ENCODE peak calls at places on chromosomes 7 and 10, in four cellular contexts. J, C, D and Y are unnamed samples.

GRCh38 chr7:5595545-5596045 is 172.0 kb upstream of the TNRC18 start:
- DNase-seq in J (no peak), C (no peak), D (no peak), Y (no peak)

GRCh38 chr7:87785368-87785995 is 90.7 kb downstream of the SLC25A40 start:
- DNase-seq in J (no peak), C (no peak), D (no peak), Y (no peak)

GRCh38 chr10:104033966-104034365 is 51.7 kb downstream of the COL17A1 start:
- DNase-seq in J (no peak), C (no peak), D (no peak), Y (no peak)

GRCh38 chr10:58775960-58776574 is 263.4 kb downstream of the BICC1 start:
- DNase-seq in J (no peak), C (no peak), D (no peak), Y (peak; percentile 78)

GRCh38 chr7:157347217-157347904 is 10.6 kb downstream of the DNAJB6 start:
- DNase-seq in J (no peak), C (peak; percentile 35), D (peak; percentile 21), Y (peak; percentile 65)

GRCh38 chr10:84607523-84607922 is 279.1 kb downstream of the CCSER2 start:
- DNase-seq in J (no peak), C (no peak), D (no peak), Y (no peak)

GRCh38 chr7:135509589-135509838 is 388 bp downstream of the CNOT4 start:
- DNase-seq in J (no peak), C (no peak), D (no peak), Y (peak; percentile 65)

GRCh38 chr7:1513657-1514095 is 9.5 kb upstream of the INTS1 start:
- DNase-seq in J (peak; percentile 26), C (peak; percentile 10), D (peak; percentile 17), Y (peak; percentile 43)

GRCh38 chr10:27661511-27662286 is 83.9 kb downstream of the MKX start:
- DNase-seq in J (no peak), C (no peak), D (no peak), Y (no peak)

GRCh38 chr10:47264797-47265281 is 35.2 kb upstream of the GDF10 start:
- DNase-seq in J (no peak), C (no peak), D (peak; percentile 4), Y (no peak)

GRCh38 chr10:35650894-35651293 is 8.8 kb upstream of the FZD8 start:
- DNase-seq in J (no peak), C (no peak), D (no peak), Y (no peak)

GRCh38 chr10:61465807-61466425 is 12.7 kb upstream of the TMEM26 start:
- DNase-seq in J (no peak), C (no peak), D (no peak), Y (peak; percentile 36)

GRCh38 chr7:935321-936130 is 19.0 kb downstream of the ADAP1 start:
- DNase-seq in J (no peak), C (no peak), D (peak; percentile 4), Y (no peak)

GRCh38 chr10:78724846-78725245 is 343.9 kb upstream of the ZMIZ1 start:
- DNase-seq in J (no peak), C (no peak), D (no peak), Y (no peak)

GRCh38 chr7:96388620-96389383 is 66.9 kb upstream of the SLC25A13 start:
- DNase-seq in J (no peak), C (no peak), D (no peak), Y (peak; percentile 48)

GRCh38 chr7:114759347-114760062 is 162.4 kb upstream of the MDFIC start:
- DNase-seq in J (no peak), C (no peak), D (no peak), Y (peak; percentile 14)

GRCh38 chr10:77825965-77826364 is 100.6 kb downstream of the DLG5 start:
- DNase-seq in J (no peak), C (no peak), D (no peak), Y (no peak)

GRCh38 chr7:82230826-82231581 is 212.6 kb downstream of the CACNA2D1 start:
- DNase-seq in J (no peak), C (no peak), D (no peak), Y (no peak)

GRCh38 chr7:30764030-30764991 is 6.9 kb upstream of the MINDY4 start:
- DNase-seq in J (no peak), C (peak; percentile 52), D (no peak), Y (peak; percentile 81)

DNA sequence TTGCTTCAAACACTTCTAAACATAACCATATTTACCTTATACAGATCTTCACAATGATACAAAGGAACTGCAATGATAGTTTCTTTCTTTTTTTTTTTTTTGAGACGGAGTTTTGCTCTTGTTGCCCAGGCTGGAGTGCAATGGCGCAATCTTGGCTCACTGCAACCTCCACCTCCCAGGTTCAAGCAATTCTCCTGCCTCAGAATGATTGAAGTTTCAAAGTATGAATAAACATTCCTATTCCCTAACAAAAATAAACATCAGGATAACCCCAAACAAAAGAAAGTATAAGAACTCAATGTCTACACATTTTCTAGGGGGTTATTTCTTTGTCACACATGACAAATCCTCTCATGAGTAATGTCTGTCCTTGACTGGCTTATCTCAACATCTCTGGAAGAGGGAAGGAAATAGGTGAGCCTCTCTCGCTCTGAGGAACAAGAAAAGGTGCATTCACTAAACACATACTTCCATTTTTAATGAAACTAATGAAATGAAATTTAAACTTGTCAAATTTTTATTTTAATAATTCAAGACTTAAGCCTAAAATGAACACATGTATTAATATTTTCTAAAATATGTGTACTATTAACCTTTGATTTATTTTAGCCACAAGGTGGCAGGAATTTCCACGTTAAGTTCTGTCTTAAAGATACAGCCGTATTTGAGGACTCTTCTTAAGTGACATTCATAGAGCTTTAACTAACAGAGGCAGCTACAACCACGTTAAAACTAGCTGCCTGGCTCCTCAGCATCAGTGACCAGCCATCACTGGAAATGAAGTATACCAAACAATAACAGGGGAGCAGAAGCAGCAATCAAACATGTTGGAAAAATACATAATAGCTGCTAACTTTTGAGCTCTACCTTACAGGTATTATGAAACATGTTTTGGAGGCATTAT is 58.3 kb downstream of the MALSU1 start:
- DNase-seq in J (peak; percentile 37), C (no peak), D (no peak), Y (peak; percentile 51)
- TF ChIP-seq CTCF in J (peak; percentile 27), C (peak; percentile 50), D (peak; percentile 14), Y (peak; percentile 21)

GRCh38 chr10:80205478-80206276 is at the start of gene ANXA11:
- DNase-seq in J (peak; percentile 88), C (peak; percentile 92), D (peak; percentile 92), Y (peak; percentile 75)

GRCh38 chr10:80204193-80204714 is 1.1 kb downstream of the ANXA11 start:
- DNase-seq in J (peak; percentile 29), C (peak; percentile 72), D (peak; percentile 89), Y (no peak)

GRCh38 chr10:80207768-80208385 is 2.5 kb upstream of the ANXA11 start:
- DNase-seq in J (no peak), C (no peak), D (no peak), Y (no peak)

GRCh38 chr10:80204801-80205477 is 398 bp downstream of the ANXA11 start:
- DNase-seq in J (peak; percentile 33), C (peak; percentile 61), D (peak; percentile 47), Y (peak; percentile 36)

DNA sequence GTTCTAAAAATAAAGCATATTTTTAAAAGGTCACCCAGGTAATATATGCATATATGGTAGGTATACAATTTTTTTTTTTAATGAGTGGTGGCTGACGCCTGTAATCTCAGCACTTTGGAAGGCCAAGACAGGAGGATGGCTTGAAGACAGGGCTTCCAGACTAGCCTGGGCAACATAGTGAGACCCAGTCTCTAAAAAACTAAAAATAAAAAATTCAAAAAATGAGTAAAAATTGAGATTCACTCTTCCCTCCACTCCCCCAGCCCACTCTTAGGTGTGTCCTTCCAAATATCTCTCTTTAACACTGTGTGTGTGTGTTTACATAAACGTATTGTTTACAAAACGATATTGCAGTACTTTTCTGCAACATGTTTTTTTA is 929 bp upstream of the ANXA11 start:
- DNase-seq in J (no peak), C (no peak), D (no peak), Y (no peak)
- H3K4me3 ChIP-seq in J (no peak overlapping the region), C (no peak overlapping the region), D (no peak overlapping the region), Y (peak overlapping the region; percentile 78)

DNA sequence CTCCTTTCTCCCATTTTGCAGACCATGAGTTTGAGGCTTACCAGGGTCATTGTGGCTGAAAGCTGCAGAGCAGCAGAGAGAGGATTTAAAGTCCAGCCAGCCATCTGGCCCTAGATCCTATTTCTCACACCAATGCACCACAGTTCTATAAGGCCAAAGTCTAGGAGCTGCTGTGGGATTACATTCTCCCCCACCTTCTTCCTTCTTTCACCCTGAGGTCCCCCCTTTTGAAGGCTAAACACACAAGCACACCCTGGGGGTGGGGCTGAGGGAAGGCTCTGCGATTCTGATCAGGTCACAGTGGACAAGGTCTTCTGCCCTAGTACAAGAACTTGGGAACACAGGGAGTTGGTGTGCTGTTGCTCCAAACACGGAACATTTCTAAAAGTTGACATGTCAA is 271.8 kb upstream of the PPP2R2D start:
- DNase-seq in J (no peak), C (no peak), D (no peak), Y (no peak)
- TF ChIP-seq CTCF in J (no peak), C (no peak), D (no peak), Y (no peak)

GRCh38 chr7:151114151-151115090 is 28.1 kb downstream of the AGAP3 start:
- DNase-seq in J (peak; percentile 63), C (no peak), D (peak; percentile 29), Y (no peak)

GRCh38 chr7:151110941-151111645 is 24.8 kb downstream of the AGAP3 start:
- DNase-seq in J (peak; percentile 79), C (peak; percentile 84), D (peak; percentile 81), Y (peak; percentile 74)

GRCh38 chr7:151115121-151115835 is 29.0 kb downstream of the AGAP3 start:
- DNase-seq in J (peak; percentile 71), C (no peak), D (no peak), Y (peak; percentile 38)

GRCh38 chr7:151115836-151116418 is 29.7 kb downstream of the AGAP3 start:
- DNase-seq in J (no peak), C (peak; percentile 68), D (peak; percentile 78), Y (no peak)

DNA sequence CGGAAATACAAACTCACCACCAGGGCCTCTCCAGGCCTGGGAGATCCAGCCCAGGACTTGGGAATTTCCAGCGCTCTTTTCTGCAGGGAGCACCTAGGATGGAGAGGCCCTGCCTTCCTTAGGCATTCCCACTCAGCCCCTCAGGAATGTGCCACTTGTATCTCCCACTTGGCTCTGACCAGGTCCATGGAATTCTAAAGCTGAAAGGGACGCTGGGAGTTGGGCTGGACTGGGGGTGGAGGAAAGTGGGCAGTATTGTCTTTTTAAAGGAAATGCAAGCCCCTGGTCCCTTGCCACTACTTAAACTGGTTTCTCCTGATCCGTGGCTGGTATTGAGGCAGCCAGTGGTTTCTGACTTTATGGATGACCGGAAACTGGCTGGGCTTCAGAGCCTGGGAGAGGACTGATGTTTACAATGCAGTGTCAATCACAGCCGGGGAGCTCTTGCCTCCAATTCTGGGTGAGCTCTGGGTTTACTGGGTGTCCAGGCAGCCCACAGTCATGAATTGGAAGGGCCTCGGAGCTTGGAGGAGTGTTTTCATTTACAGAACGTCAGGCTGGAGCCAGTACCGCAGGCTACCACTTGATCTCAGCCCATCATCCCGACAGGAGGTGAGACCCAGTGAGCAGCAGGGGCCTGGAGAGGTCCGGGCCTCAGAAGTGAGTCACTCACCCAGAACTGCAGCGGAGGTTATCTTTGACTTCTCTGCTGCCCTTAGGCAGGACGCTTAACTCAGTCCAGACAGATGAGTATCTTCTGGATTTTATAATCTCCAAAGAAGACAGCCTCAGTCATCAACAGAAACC is 27.3 kb downstream of the AGAP3 start:
- DNase-seq in J (peak; percentile 76), C (no peak), D (no peak), Y (peak; percentile 86)
- H3K4me3 ChIP-seq in J (peak overlapping the region; percentile 14), C (no peak overlapping the region), D (no peak overlapping the region), Y (peak overlapping the region; percentile 21)

GRCh38 chr10:89476676-89477075 is 58.7 kb downstream of the SLC16A12 start:
- DNase-seq in J (peak; percentile 73), C (peak; percentile 52), D (no peak), Y (no peak)

GRCh38 chr10:89475567-89475966 is 59.8 kb downstream of the SLC16A12 start:
- DNase-seq in J (no peak), C (no peak), D (no peak), Y (peak; percentile 59)

GRCh38 chr10:89476150-89476549 is 59.2 kb downstream of the SLC16A12 start:
- DNase-seq in J (no peak), C (no peak), D (no peak), Y (no peak)

GRCh38 chr10:89474452-89474851 is 60.1 kb downstream of the IFIT5 start:
- DNase-seq in J (peak; percentile 19), C (no peak), D (no peak), Y (no peak)

GRCh38 chr10:89475137-89475536 is 60.3 kb downstream of the SLC16A12 start:
- DNase-seq in J (no peak), C (no peak), D (no peak), Y (no peak)
- TF ChIP-seq CTCF in J (no peak), C (no peak), D (no peak), Y (no peak)